ENCODE peak calls at places on chromosomes 3 and 15, in five cellular contexts. F is sigmoid colon, J is astrocyte, I is colonic mucosa, T is thyroid gland. L is an unnamed sample.

GRCh38 chr3:121757087-121757811 is 7.7 kb upstream of the GOLGB1 start:
- DNase-seq in F (no peak), J (no peak), I (no peak), T (no peak), L (no peak)

GRCh38 chr3:160553829-160554228 is 11.5 kb downstream of the KPNA4 start:
- DNase-seq in F (no peak), J (no peak), I (no peak), T (no peak), L (no peak)

GRCh38 chr15:25170113-25170731 is 215.4 kb downstream of the SNRPN start:
- DNase-seq in F (peak; percentile 38), J (no peak), I (no peak), T (no peak), L (no peak)

GRCh38 chr3:141452045-141452444 is 34.8 kb upstream of the RASA2 start:
- DNase-seq in F (no peak), J (peak; percentile 41), I (no peak), T (peak; percentile 30), L (no peak)

GRCh38 chr3:39362812-39363211 is 20.4 kb upstream of the SLC25A38 start:
- DNase-seq in F (no peak), J (no peak), I (no peak), T (peak; percentile 49), L (no peak)

GRCh38 chr3:157151627-157152026 is 8.3 kb downstream of the CCNL1 start:
- DNase-seq in F (no peak), J (no peak), I (no peak), T (no peak), L (no peak)

GRCh38 chr15:29233566-29233965 is 36.1 kb downstream of the NSMCE3 start:
- DNase-seq in F (no peak), J (peak; percentile 3), I (no peak), T (no peak), L (no peak)

GRCh38 chr15:77013786-77014136 is 18.8 kb downstream of the PSTPIP1 start:
- DNase-seq in F (no peak), J (no peak), I (no peak), T (no peak), L (no peak)

GRCh38 chr15:70259640-70260066 is 161.9 kb upstream of the TLE3 start:
- DNase-seq in F (no peak), J (no peak), I (no peak), T (no peak), L (no peak)

GRCh38 chr3:30268288-30268687 is 338.1 kb upstream of the TGFBR2 start:
- DNase-seq in F (no peak), J (no peak), I (no peak), T (no peak), L (no peak)

GRCh38 chr15:84969257-84969656 is 12.4 kb upstream of the PDE8A start:
- DNase-seq in F (no peak), J (no peak), I (no peak), T (no peak), L (no peak)

GRCh38 chr3:39383190-39383912 is at the start of gene SLC25A38:
- DNase-seq in F (peak; percentile 91), J (peak; percentile 79), I (peak; percentile 90), T (peak; percentile 84), L (peak; percentile 50)

GRCh38 chr15:74136584-74137543 is 6.5 kb downstream of the ISLR2 start:
- DNase-seq in F (no peak), J (no peak), I (no peak), T (no peak), L (no peak)

GRCh38 chr15:69976366-69976994 is 121.2 kb downstream of the TLE3 start:
- DNase-seq in F (no peak), J (peak; percentile 10), I (peak; percentile 49), T (peak; percentile 53), L (no peak)

GRCh38 chr15:80478075-80478474 is 73.9 kb downstream of the ARNT2 start:
- DNase-seq in F (no peak), J (peak; percentile 91), I (no peak), T (no peak), L (no peak)

GRCh38 chr3:177596248-177596821 is 399.1 kb upstream of the TBL1XR1 start:
- DNase-seq in F (no peak), J (peak; percentile 70), I (no peak), T (peak; percentile 64), L (no peak)

GRCh38 chr3:58333206-58334012 is 717 bp downstream of the PXK start:
- DNase-seq in F (peak; percentile 72), J (no peak), I (peak; percentile 43), T (peak; percentile 65), L (no peak)

GRCh38 chr3:141686477-141687280 is 51.4 kb upstream of the RNF7 start:
- DNase-seq in F (peak; percentile 76), J (peak; percentile 47), I (peak; percentile 72), T (peak; percentile 34), L (no peak)

GRCh38 chr3:138781012-138781470 is 53.7 kb downstream of the PIK3CB start:
- DNase-seq in F (no peak), J (no peak), I (no peak), T (peak; percentile 42), L (no peak)

GRCh38 chr3:24220859-24221657 is 273.6 kb downstream of the THRB start:
- DNase-seq in F (peak; percentile 82), J (peak; percentile 97), I (no peak), T (peak; percentile 38), L (peak; percentile 68)

GRCh38 chr3:172622916-172623700 is 87.8 kb downstream of the NCEH1 start:
- DNase-seq in F (no peak), J (peak; percentile 74), I (peak; percentile 52), T (peak; percentile 29), L (no peak)

GRCh38 chr15:68517285-68517711 is 61.5 kb upstream of the CORO2B start:
- DNase-seq in F (no peak), J (peak; percentile 68), I (no peak), T (peak; percentile 58), L (no peak)

GRCh38 chr3:26623409-26624208 is 1.0 kb downstream of the LRRC3B start:
- DNase-seq in F (peak; percentile 62), J (no peak), I (no peak), T (no peak), L (no peak)

GRCh38 chr15:89814112-89814742 is 425 bp downstream of the ANPEP start:
- DNase-seq in F (no peak), J (no peak), I (no peak), T (no peak), L (no peak)

GRCh38 chr3:59425371-59425770 is 375.5 kb upstream of the CFAP20DC start:
- DNase-seq in F (no peak), J (peak; percentile 93), I (no peak), T (peak; percentile 14), L (peak; percentile 82)

GRCh38 chr3:32257641-32258438 is 19.4 kb downstream of the CMTM8 start:
- DNase-seq in F (no peak), J (no peak), I (no peak), T (no peak), L (no peak)

GRCh38 chr3:112979244-112979832 is 4.4 kb upstream of the CD200R1 start:
- DNase-seq in F (no peak), J (peak; percentile 12), I (no peak), T (no peak), L (peak; percentile 11)

GRCh38 chr3:58384381-58385090 is 49.1 kb downstream of the PDHB start:
- DNase-seq in F (no peak), J (peak; percentile 7), I (no peak), T (no peak), L (no peak)

GRCh38 chr3:56469141-56469540 is 874 bp upstream of the ERC2 start:
- DNase-seq in F (no peak), J (no peak), I (no peak), T (no peak), L (no peak)

GRCh38 chr3:183253961-183254815 is 1.1 kb downstream of the B3GNT5 start:
- DNase-seq in F (peak; percentile 65), J (peak; percentile 19), I (peak; percentile 40), T (peak; percentile 63), L (no peak)
- TF ChIP-seq CTCF in F (no peak), J (no peak), I (no peak), T (no peak), L (no peak)

DNA sequence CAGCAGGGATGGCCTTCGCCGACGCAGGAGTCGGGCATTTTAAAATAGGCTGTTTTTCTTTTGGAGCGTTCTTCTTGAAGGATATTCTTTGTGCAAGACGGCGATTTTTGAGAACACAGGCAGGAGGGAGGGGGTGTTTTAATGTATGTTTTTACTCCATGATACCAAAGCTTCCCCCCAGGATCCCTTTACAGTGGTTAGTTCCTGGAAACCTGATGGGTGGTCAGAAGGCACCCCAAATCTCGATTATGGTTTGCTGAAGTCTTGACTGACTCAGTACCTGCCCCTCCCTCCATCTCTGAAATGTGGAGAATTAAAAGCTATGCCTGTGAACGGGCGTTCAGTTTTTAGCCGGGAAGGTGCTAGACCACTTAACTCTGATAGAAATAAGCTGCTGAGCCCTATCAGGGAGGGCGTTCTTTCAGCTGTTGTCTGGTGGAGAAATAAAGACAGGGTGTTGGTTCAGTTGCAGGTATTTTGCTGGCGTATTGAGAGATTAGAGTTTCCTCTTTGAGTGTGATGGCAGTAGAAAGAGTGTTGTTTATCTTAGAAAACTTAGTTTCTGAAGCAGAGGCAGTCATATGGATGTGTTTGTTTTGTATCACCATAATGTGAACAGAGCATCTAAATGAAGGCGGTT is 3.4 kb downstream of the IGF1R start:
- DNase-seq in F (no peak), J (peak; percentile 60), I (peak; percentile 36), T (peak; percentile 41), L (no peak)
- H3K4me3 ChIP-seq in F (peak overlapping the region; percentile 88), J (peak overlapping the region; percentile 80), I (peak overlapping the region; percentile 85), T (peak overlapping the region; percentile 98), L (peak overlapping the region; percentile 88)

DNA sequence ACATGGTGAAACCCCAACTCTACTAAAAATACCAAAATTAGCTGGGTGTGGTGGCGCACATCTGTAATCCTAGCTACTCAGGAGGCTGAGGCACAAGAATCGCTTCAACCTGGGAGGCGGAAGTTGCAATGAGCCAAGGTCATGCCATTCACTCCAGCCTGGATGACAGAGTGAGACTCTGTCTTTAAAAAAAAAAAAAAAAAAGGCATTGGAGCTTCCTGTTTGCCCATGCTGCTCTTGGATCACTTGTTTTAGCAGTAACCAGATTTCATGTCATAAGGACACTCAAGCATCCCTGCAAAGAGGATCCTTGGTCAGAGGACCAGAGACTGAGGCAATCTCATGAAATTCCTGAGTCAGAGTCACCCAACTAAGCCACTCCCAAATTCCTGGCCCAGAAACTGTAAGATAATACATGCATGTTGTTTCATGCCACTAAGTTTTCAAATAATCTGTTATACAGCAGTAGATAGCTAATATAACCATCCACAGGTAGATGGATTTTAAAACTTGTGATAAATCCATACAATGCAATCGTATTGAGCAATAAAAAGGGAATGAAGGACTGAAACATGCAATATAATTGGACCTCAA is 82.0 kb upstream of the XXYLT1 start:
- DNase-seq in F (no peak), J (peak; percentile 53), I (no peak), T (no peak), L (peak; percentile 53)
- H3K27ac ChIP-seq in F (no peak overlapping the region), J (no peak overlapping the region), I (no peak overlapping the region), T (no peak overlapping the region), L (peak overlapping the region; percentile 43)

DNA sequence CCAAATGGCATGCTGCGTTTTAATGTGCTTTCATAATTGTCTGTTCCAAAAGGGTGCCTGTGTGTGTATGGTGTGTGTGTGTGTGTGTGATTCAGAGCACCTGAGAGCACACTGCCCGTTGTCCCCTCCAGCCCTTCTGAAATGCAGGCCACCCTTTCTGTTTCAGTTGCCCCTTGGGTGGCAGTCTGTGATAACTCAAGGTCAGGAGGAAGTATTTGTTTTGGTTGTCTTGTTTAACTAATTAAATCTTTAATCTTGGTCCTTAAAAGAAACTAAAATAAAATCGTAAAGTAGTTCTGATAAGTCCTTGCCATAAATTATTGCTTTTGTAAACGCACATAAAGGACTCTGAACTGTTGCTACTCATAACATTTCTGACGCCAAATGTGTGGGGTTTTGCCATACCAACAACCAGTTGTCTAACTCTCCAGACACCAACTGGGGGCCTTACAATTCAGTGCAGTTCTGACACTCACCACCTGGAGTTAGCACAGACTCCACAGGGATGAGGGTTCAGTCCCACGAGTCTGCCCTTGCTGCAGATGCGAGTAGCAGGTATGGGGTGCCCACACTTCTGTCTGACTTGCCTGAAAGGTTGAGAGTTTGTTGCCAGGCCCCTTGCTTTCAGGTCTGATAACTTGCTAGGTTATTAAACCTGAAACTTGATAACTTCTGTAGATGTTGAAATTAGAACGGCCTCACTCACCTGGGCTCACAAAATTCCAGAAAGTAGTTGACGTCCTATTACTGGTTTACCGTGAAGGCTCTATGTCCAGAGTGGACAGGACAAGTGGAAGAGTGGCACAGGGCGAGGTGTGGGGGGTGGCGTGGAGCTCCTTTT is 157.3 kb downstream of the IGF1R start:
- DNase-seq in F (no peak), J (no peak), I (no peak), T (no peak), L (no peak)
- TF ChIP-seq CTCF in F (no peak), J (peak; percentile 5), I (peak; percentile 27), T (no peak), L (peak; percentile 18)

L was measured in AG04450.